ENCODE peak calls at places on chromosome 18, in seven cellular contexts. V, A, U, I, B, K and O are unnamed samples.

GRCh38 chr18:41982942-41983660 is 28.1 kb downstream of the PIK3C3 start:
- DNase-seq in K (no peak), I (no peak), V (no peak), U (no peak), A (no peak), B (no peak), O (no peak)

GRCh38 chr18:9539283-9539682 is 64.0 kb downstream of the RALBP1 start:
- DNase-seq in A (no peak), I (no peak), B (no peak), U (no peak), K (no peak), V (no peak), O (no peak)

GRCh38 chr18:8662574-8663255 is 42.6 kb upstream of the MTCL1 start:
- DNase-seq in B (no peak), K (no peak), A (no peak), U (no peak), V (no peak), I (no peak), O (no peak)

GRCh38 chr18:76490701-76491171 is 4.3 kb downstream of the ZNF516 start:
- DNase-seq in K (no peak), A (peak), U (peak), B (peak), I (peak), V (peak), O (peak)

GRCh38 chr18:58900015-58900649 is 35.5 kb downstream of the ZNF532 start:
- DNase-seq in V (peak), K (no peak), I (no peak), B (no peak), U (no peak), A (no peak), O (no peak)

GRCh38 chr18:54127759-54128378 is 96.6 kb downstream of the MBD2 start:
- DNase-seq in A (no peak), V (peak), K (peak), B (peak), U (peak), I (no peak), O (no peak)

GRCh38 chr18:26489881-26490280 is 58.5 kb downstream of the KCTD1 start:
- DNase-seq in V (no peak), K (no peak), A (no peak), I (no peak), B (no peak), U (no peak), O (no peak)

GRCh38 chr18:70822167-70822566 is 533.3 kb downstream of the SOCS6 start:
- DNase-seq in I (no peak), K (no peak), B (no peak), V (no peak), U (no peak), A (no peak), O (no peak)

GRCh38 chr18:71068338-71068737 is 779.5 kb downstream of the SOCS6 start:
- DNase-seq in U (no peak), V (no peak), K (no peak), I (no peak), A (no peak), B (no peak), O (no peak)

GRCh38 chr18:62784966-62785413 is 69.6 kb downstream of the PHLPP1 start:
- DNase-seq in U (no peak), A (no peak), V (no peak), B (no peak), K (no peak), I (peak), O (no peak)

GRCh38 chr18:11728247-11728646 is 39.2 kb downstream of the GNAL start:
- DNase-seq in V (no peak), B (peak), A (no peak), I (no peak), K (peak), U (peak), O (no peak)

GRCh38 chr18:41538751-41539150 is 416.3 kb upstream of the PIK3C3 start:
- DNase-seq in I (no peak), U (no peak), A (no peak), B (no peak), K (no peak), V (no peak), O (no peak)

GRCh38 chr18:6428851-6429395 is 14.2 kb upstream of the L3MBTL4 start:
- DNase-seq in B (no peak), U (no peak), A (no peak), K (no peak), V (no peak), I (no peak), O (no peak)

GRCh38 chr18:13640266-13640860 is 86.0 kb downstream of the FAM210A start:
- DNase-seq in I (no peak), V (no peak), U (no peak), B (no peak), K (no peak), A (no peak), O (no peak)

GRCh38 chr18:75238100-75238499 is 27.5 kb downstream of the TSHZ1 start:
- DNase-seq in U (no peak), I (no peak), A (no peak), K (no peak), V (no peak), B (no peak), O (no peak)

GRCh38 chr18:76456018-76456750 is 38.9 kb downstream of the ZNF516 start:
- DNase-seq in I (no peak), K (no peak), V (no peak), A (no peak), B (no peak), U (no peak), O (no peak)

GRCh38 chr18:49174478-49174877 is 223.7 kb upstream of the SMAD7 start:
- DNase-seq in B (peak), I (no peak), A (no peak), U (no peak), V (no peak), K (no peak), O (no peak)

GRCh38 chr18:58532298-58532697 is 96.6 kb downstream of the ALPK2 start:
- DNase-seq in V (no peak), B (no peak), U (no peak), I (no peak), K (no peak), A (no peak), O (no peak)

GRCh38 chr18:49016648-49017539 is 66.1 kb upstream of the SMAD7 start:
- DNase-seq in K (no peak), B (peak), V (no peak), I (no peak), U (peak), A (no peak), O (no peak)

GRCh38 chr18:7902399-7902839 is 335.3 kb downstream of the PTPRM start:
- DNase-seq in I (no peak), K (no peak), V (no peak), A (no peak), U (no peak), B (no peak), O (no peak)